ENCODE peak calls at places on chromosomes 6 and 20, in five cellular contexts. Q is CD8-positive, alpha-beta T cell; K is neural progenitor cell; C is brain microvascular endothelial cell; V is astrocyte of the spinal cord. F is an unnamed sample.

GRCh38 chr6:161023316-161023715 is 31.7 kb downstream of the MAP3K4 start:
- DNase-seq in Q (no peak), K (no peak), C (no peak), V (no peak), F (no peak)

GRCh38 chr6:167683028-167683862 is 143.5 kb upstream of the AFDN start:
- DNase-seq in Q (no peak), K (no peak), C (peak; percentile 93), V (peak; percentile 89), F (peak; percentile 97)

GRCh38 chr6:153059311-153059710 is 56.8 kb upstream of the MTRF1L start:
- DNase-seq in Q (no peak), K (no peak), C (no peak), V (no peak), F (no peak)

GRCh38 chr6:82555801-82556200 is 192.2 kb downstream of the TPBG start:
- DNase-seq in Q (no peak), K (no peak), C (no peak), V (peak; percentile 11), F (peak; percentile 9)

GRCh38 chr20:45857114-45857835 is at the start of the genes ACOT8 and ZSWIM3:
- DNase-seq in Q (peak; percentile 91), K (peak; percentile 100), C (peak; percentile 100), V (peak; percentile 100), F (peak; percentile 100)

GRCh38 chr20:55597526-55597925 is 407.8 kb downstream of the CBLN4 start:
- DNase-seq in Q (no peak), K (no peak), C (no peak), V (no peak), F (no peak)

GRCh38 chr6:14639983-14640599 is 522.5 kb downstream of the CD83 start:
- DNase-seq in Q (peak; percentile 40), K (no peak), C (no peak), V (no peak), F (no peak)

GRCh38 chr20:208937-209566 is 18.0 kb upstream of the DEFB129 start:
- DNase-seq in Q (no peak), K (peak; percentile 53), C (peak; percentile 65), V (peak; percentile 61), F (peak; percentile 83)

GRCh38 chr20:45405566-45406259 is 2.4 kb upstream of the DBNDD2 start:
- DNase-seq in Q (no peak), K (peak; percentile 58), C (no peak), V (no peak), F (no peak)

GRCh38 chr20:25324412-25324811 is 66.2 kb downstream of the ABHD12 start:
- DNase-seq in Q (no peak), K (no peak), C (no peak), V (no peak), F (no peak)

GRCh38 chr20:50048420-50049166 is 64.4 kb downstream of the UBE2V1 start:
- DNase-seq in Q (peak; percentile 49), K (no peak), C (no peak), V (peak; percentile 61), F (no peak)

GRCh38 chr6:23522751-23523527 is 603.1 kb upstream of the NRSN1 start:
- DNase-seq in Q (no peak), K (no peak), C (no peak), V (no peak), F (no peak)

GRCh38 chr6:170177383-170178265 is 113.3 kb downstream of the DLL1 start:
- DNase-seq in Q (peak; percentile 46), K (no peak), C (no peak), V (no peak), F (no peak)

GRCh38 chr6:2021713-2022125 is 223.7 kb downstream of the GMDS start:
- DNase-seq in Q (no peak), K (peak; percentile 33), C (no peak), V (peak; percentile 81), F (peak; percentile 59)

GRCh38 chr6:163814494-163815364 is 400.2 kb downstream of the QKI start:
- DNase-seq in Q (no peak), K (no peak), C (peak; percentile 77), V (peak; percentile 78), F (peak; percentile 24)

GRCh38 chr20:38667417-38667956 is 56.8 kb upstream of the SLC32A1 start:
- DNase-seq in Q (no peak), K (no peak), C (no peak), V (no peak), F (no peak)

GRCh38 chr6:40755749-40756452 is 168.7 kb upstream of the LRFN2 start:
- DNase-seq in Q (no peak), K (no peak), C (peak; percentile 18), V (peak; percentile 34), F (no peak)

GRCh38 chr6:28542440-28543293 is 17.0 kb downstream of the GPX5 start:
- DNase-seq in Q (peak; percentile 63), K (peak; percentile 97), C (peak; percentile 85), V (peak; percentile 77), F (peak; percentile 82)

GRCh38 chr6:158414900-158415299 is 102.6 kb downstream of the TULP4 start:
- DNase-seq in Q (no peak), K (no peak), C (peak; percentile 62), V (peak; percentile 64), F (peak; percentile 86)

GRCh38 chr20:58131581-58132142 is 96.8 kb downstream of the ANKRD60 start:
- DNase-seq in Q (no peak), K (no peak), C (peak; percentile 75), V (peak; percentile 96), F (peak; percentile 44)

GRCh38 chr20:57391439-57392129 is 388 bp downstream of the RBM38 start:
- DNase-seq in Q (no peak), K (peak; percentile 54), C (no peak), V (no peak), F (no peak)

GRCh38 chr6:159858259-159858658 is 32.5 kb upstream of the MAS1 start:
- DNase-seq in Q (no peak), K (no peak), C (no peak), V (no peak), F (no peak)

GRCh38 chr6:17431581-17431980 is 38.2 kb downstream of the CAP2 start:
- DNase-seq in Q (no peak), K (no peak), C (peak; percentile 55), V (peak; percentile 40), F (no peak)

GRCh38 chr20:51346686-51347485 is 195.6 kb downstream of the NFATC2 start:
- DNase-seq in Q (no peak), K (no peak), C (peak; percentile 81), V (peak; percentile 85), F (peak; percentile 41)

GRCh38 chr6:84685983-84686584 is 78.3 kb downstream of the TBX18 start:
- DNase-seq in Q (no peak), K (peak; percentile 29), C (peak; percentile 22), V (no peak), F (no peak)

GRCh38 chr6:34601706-34602105 is 45.6 kb upstream of the SPDEF start:
- DNase-seq in Q (no peak), K (peak; percentile 35), C (no peak), V (no peak), F (no peak)

GRCh38 chr20:18361678-18362077 is 73.4 kb downstream of the ZNF133 start:
- DNase-seq in Q (no peak), K (no peak), C (no peak), V (no peak), F (no peak)

DNA sequence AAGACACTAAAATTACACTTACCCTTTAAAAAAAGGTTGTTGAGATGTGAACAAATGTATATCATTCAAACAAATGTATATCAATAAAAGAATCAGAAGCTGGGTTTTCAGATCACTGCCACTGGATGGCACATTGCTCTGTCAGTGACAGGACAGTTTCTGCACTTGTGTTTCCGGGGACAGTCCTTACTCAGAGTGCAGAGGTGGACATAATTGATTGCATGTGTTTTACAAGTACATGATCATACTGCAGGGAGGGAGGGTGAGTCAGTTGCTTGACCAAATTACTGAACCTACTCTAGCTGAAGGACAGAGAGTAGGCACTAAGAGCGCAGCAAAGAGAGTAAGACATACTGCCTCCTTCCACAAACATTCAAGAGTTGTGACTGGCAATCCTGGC is 302.3 kb downstream of the TENT5A start:
- DNase-seq in Q (no peak), K (no peak), C (peak; percentile 12), V (peak; percentile 25), F (no peak)
- TF ChIP-seq CTCF in Q (no peak), K (no peak), C (peak; percentile 15), V (no peak), F (no peak)

GRCh38 chr6:143507358-143508145 is 4.0 kb downstream of the FUCA2 start:
- DNase-seq in Q (no peak), K (no peak), C (no peak), V (no peak), F (no peak)
- H3K4me3 ChIP-seq in Q (no peak overlapping the region), K (no peak overlapping the region), C (no peak overlapping the region), V (no peak overlapping the region), F (no peak overlapping the region)

DNA sequence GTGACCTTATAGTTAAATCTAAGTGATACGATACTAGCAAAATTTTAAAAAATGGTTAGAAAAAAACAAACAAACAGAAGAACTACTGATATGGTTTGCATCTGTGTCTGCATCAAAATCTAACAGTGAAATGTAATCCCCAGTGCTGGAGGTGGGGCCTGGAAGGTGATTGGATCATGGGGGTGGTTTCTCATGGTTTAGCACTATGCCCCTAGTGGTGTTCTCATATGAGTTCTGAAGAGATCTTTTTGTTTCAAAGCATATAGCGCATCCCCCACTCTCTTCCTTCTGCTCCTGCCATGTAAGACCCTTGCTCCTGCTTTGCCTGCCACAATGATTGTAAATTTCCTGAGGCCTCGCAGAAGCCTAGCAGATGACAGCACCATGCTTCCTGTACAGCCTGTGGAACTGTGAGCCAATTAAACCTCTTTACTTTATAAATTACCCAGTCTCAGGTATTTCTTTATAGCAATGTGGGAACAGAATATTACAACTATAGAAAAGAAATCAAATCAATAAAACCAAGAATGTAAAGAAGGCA is 5.4 kb downstream of the FBXL4 start:
- DNase-seq in Q (no peak), K (no peak), C (no peak), V (no peak), F (no peak)
- TF ChIP-seq CTCF in Q (no peak), K (peak; percentile 6), C (peak; percentile 33), V (peak; percentile 5), F (no peak)

DNA sequence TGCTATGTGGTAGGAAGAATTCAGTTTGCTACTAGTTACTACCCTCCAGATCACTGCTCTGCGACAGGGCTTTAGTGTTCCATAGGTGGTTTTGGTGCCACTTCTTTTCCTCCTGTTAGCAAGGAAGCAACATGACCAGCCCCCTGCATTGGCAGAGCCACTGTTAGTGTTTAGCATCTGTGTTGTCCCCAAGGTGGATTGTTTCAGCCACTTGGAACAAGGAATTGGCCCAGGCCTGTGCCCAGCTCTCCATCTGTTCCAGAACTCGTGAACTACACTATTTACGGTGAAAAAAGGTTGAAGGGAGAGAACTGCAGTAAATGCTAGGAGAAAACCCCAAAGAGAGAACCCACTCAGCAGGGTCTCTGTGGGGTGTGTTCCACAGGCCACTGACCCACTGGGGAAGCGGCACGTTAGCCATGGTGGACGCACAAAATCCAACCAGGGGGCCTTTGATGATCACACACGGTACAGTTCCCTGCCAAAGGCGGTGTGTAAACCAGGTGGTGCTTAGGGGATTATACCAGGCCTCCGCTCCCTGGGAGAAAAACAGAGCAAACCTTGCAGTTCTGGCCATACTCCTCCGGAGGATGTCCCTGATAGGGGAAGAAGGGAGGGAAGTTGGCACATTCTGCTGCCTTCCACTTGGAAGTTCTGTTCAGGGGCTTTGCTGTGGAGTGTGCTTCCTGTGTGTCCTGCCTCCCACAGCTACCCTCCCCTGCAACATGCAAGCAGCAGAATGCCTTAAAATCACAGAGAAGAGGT is 72.4 kb downstream of the LYRM2 start:
- DNase-seq in Q (no peak), K (peak; percentile 31), C (no peak), V (no peak), F (no peak)
- H3K4me3 ChIP-seq in Q (no peak overlapping the region), K (no peak overlapping the region), C (no peak overlapping the region), V (no peak overlapping the region), F (no peak overlapping the region)